ENCODE peak calls at places on chromosomes 7 and 10, in four cellular contexts. K, C, L and S are unnamed samples.

GRCh38 chr10:99711129-99711719 is 20.7 kb downstream of the COX15 start:
- DNase-seq in K (peak), C (no peak), L (no peak), S (no peak)

GRCh38 chr7:136997735-136998134 is 129.3 kb downstream of the CHRM2 start:
- DNase-seq in K (no peak), C (no peak), L (no peak), S (no peak)

GRCh38 chr7:147412782-147413186 is 1177.8 kb upstream of the C7orf33 start:
- DNase-seq in K (peak), C (no peak), L (no peak), S (no peak)

GRCh38 chr7:117872565-117873055 is 631 bp downstream of the CTTNBP2 start:
- DNase-seq in K (peak), C (no peak), L (no peak), S (peak)

GRCh38 chr7:22557167-22557566 is 57.2 kb upstream of the STEAP1B start:
- DNase-seq in K (no peak), C (no peak), L (no peak), S (no peak)

GRCh38 chr10:43753397-43754061 is 104.8 kb upstream of the ZNF32 start:
- DNase-seq in K (no peak), C (no peak), L (no peak), S (no peak)

GRCh38 chr7:14419554-14419953 is 430.1 kb upstream of the ETV1 start:
- DNase-seq in K (no peak), C (no peak), L (no peak), S (no peak)

GRCh38 chr7:21135437-21135836 is 292.4 kb upstream of the SP4 start:
- DNase-seq in K (no peak), C (no peak), L (no peak), S (no peak)

GRCh38 chr7:1455241-1455939 is 3.9 kb downstream of the MICALL2 start:
- DNase-seq in K (no peak), C (no peak), L (no peak), S (no peak)

GRCh38 chr7:107384025-107384424 is 85.8 kb upstream of the GPR22 start:
- DNase-seq in K (no peak), C (no peak), L (no peak), S (no peak)

GRCh38 chr7:101927389-101928306 is 110.2 kb downstream of the CUX1 start:
- DNase-seq in K (no peak), C (no peak), L (no peak), S (no peak)

GRCh38 chr10:88934900-88935672 is 17.5 kb downstream of the ACTA2 start:
- DNase-seq in K (peak), C (peak), L (peak), S (peak)

GRCh38 chr7:118285358-118285757 is 60.9 kb downstream of the ANKRD7 start:
- DNase-seq in K (no peak), C (no peak), L (no peak), S (no peak)

GRCh38 chr10:97915346-97915745 is 65.7 kb downstream of the GOLGA7B start:
- DNase-seq in K (no peak), C (no peak), L (no peak), S (no peak)

GRCh38 chr7:16939161-16939560 is 57.4 kb upstream of the AGR3 start:
- DNase-seq in K (no peak), C (no peak), L (no peak), S (no peak)

GRCh38 chr7:66500087-66500486 is 128.6 kb upstream of the KCTD7 start:
- DNase-seq in K (peak), C (no peak), L (no peak), S (no peak)

GRCh38 chr7:22681852-22682657 is 44.9 kb upstream of the IL6 start:
- DNase-seq in K (no peak), C (no peak), L (no peak), S (no peak)

GRCh38 chr7:132783824-132784223 is 207.6 kb upstream of the PLXNA4 start:
- DNase-seq in K (peak), C (no peak), L (no peak), S (no peak)

GRCh38 chr7:33107136-33108066 is 1.8 kb downstream of the RP9 start:
- DNase-seq in K (peak), C (no peak), L (no peak), S (peak)